ENCODE peak calls at places on chromosomes 4 and X, in four cellular contexts. K is SK-N-SH, E is K562, O is GM12878. I is an unnamed sample.

GRCh38 chrX:72621619-72622485 is 49.2 kb upstream of the HDAC8 start:
- DNase-seq in K (no peak), E (no peak), O (peak), I (no peak)

GRCh38 chrX:111719426-111720210 is 38.6 kb downstream of the ALG13 start:
- DNase-seq in K (peak), E (no peak), O (no peak), I (no peak)

GRCh38 chr4:5973486-5974220 is 44.6 kb downstream of the C4orf50 start:
- DNase-seq in K (no peak), E (no peak), O (no peak), I (no peak)

GRCh38 chr4:124459922-124460301 is 252.6 kb downstream of the ANKRD50 start:
- DNase-seq in K (no peak), E (no peak), O (no peak), I (no peak)

GRCh38 chr4:38190717-38191178 is 230.6 kb downstream of the PTTG2 start:
- DNase-seq in K (peak), E (no peak), O (no peak), I (no peak)

GRCh38 chr4:4772534-4772933 is 86.9 kb upstream of the MSX1 start:
- DNase-seq in K (no peak), E (no peak), O (no peak), I (no peak)

GRCh38 chr4:6468376-6468775 is 4.0 kb downstream of the PPP2R2C start:
- DNase-seq in K (no peak), E (no peak), O (no peak), I (no peak)

GRCh38 chr4:153222790-153223417 is 18.7 kb downstream of the TRIM2 start:
- DNase-seq in K (peak), E (peak), O (no peak), I (peak)

GRCh38 chr4:119103263-119103662 is 32.4 kb upstream of the MYOZ2 start:
- DNase-seq in K (no peak), E (peak), O (no peak), I (no peak)

GRCh38 chrX:132030264-132030663 is 7.2 kb downstream of the STK26 start:
- DNase-seq in K (no peak), E (no peak), O (no peak), I (no peak)

GRCh38 chr4:65893311-65893710 is 223.0 kb upstream of the EPHA5 start:
- DNase-seq in K (no peak), E (no peak), O (no peak), I (no peak)

GRCh38 chrX:40780123-40780522 is 44.8 kb upstream of the MED14 start:
- DNase-seq in K (no peak), E (no peak), O (no peak), I (no peak)

GRCh38 chr4:3323071-3323481 is 30.3 kb downstream of the RGS12 start:
- DNase-seq in K (no peak), E (no peak), O (no peak), I (no peak)

GRCh38 chrX:97308161-97308560 is 424.5 kb downstream of the RPA4 start:
- DNase-seq in K (no peak), E (no peak), O (no peak), I (no peak)

GRCh38 chr4:7076694-7077082 is 8.8 kb upstream of the GRPEL1 start:
- DNase-seq in K (no peak), E (no peak), O (no peak), I (no peak)

GRCh38 chr4:13302876-13303275 is 181.3 kb downstream of the RAB28 start:
- DNase-seq in K (no peak), E (no peak), O (no peak), I (no peak)

GRCh38 chr4:66372706-66373105 is 702.4 kb upstream of the EPHA5 start:
- DNase-seq in K (no peak), E (no peak), O (no peak), I (no peak)

GRCh38 chr4:15729910-15730533 is 27.2 kb downstream of the BST1 start:
- DNase-seq in K (peak), E (peak), O (peak), I (no peak)

GRCh38 chrX:155262970-155263754 is 1.1 kb downstream of the RAB39B start:
- DNase-seq in K (no peak), E (no peak), O (no peak), I (no peak)

GRCh38 chr4:15953625-15954024 is 9.3 kb downstream of the FGFBP2 start:
- DNase-seq in K (no peak), E (no peak), O (peak), I (no peak)

GRCh38 chr4:114547340-114548134 is 51.1 kb upstream of the UGT8 start:
- DNase-seq in K (no peak), E (no peak), O (no peak), I (no peak)

GRCh38 chr4:165874072-165874798 is 1.2 kb downstream of the TLL1 start:
- DNase-seq in K (peak), E (no peak), O (no peak), I (peak)

GRCh38 chr4:98720871-98721480 is 62.6 kb upstream of the TSPAN5 start:
- DNase-seq in K (no peak), E (no peak), O (no peak), I (no peak)

GRCh38 chr4:11698846-11699590 is 270.3 kb upstream of the HS3ST1 start:
- DNase-seq in K (no peak), E (no peak), O (no peak), I (no peak)

GRCh38 chr4:141375855-141376254 is 155.2 kb downstream of the ZNF330 start:
- DNase-seq in K (peak), E (no peak), O (no peak), I (no peak)

GRCh38 chrX:56766554-56767412 is 37.7 kb downstream of the NBDY start:
- DNase-seq in K (peak), E (no peak), O (no peak), I (no peak)

GRCh38 chr4:80466618-80467017 is 131.1 kb downstream of the CFAP299 start:
- DNase-seq in K (no peak), E (no peak), O (no peak), I (no peak)

GRCh38 chrX:40090050-40090804 is 7.5 kb downstream of the BCOR start:
- DNase-seq in K (peak), E (peak), O (no peak), I (no peak)

GRCh38 chrX:70254063-70254400 is 6.0 kb downstream of the P2RY4 start:
- DNase-seq in K (no peak), E (no peak), O (no peak), I (no peak)

GRCh38 chr4:139392797-139393196 is 61.1 kb upstream of the RAB33B start:
- DNase-seq in K (no peak), E (no peak), O (no peak), I (no peak)

GRCh38 chrX:108090474-108091265 is 672 bp downstream of the PSMD10 start:
- DNase-seq in K (no peak), E (peak), O (no peak), I (no peak)

GRCh38 chr4:181528570-181529184 is 714.5 kb upstream of the TENM3 start:
- DNase-seq in K (peak), E (peak), O (peak), I (peak)

GRCh38 chr4:40471923-40472322 is 136.8 kb downstream of the CHRNA9 start:
- DNase-seq in K (no peak), E (no peak), O (no peak), I (no peak)

GRCh38 chrX:20139966-20140365 is 1.7 kb downstream of the EIF1AX start:
- DNase-seq in K (no peak), E (no peak), O (no peak), I (no peak)

GRCh38 chr4:18695733-18696527 is 674.4 kb upstream of the LCORL start:
- DNase-seq in K (no peak), E (peak), O (no peak), I (peak)

DNA sequence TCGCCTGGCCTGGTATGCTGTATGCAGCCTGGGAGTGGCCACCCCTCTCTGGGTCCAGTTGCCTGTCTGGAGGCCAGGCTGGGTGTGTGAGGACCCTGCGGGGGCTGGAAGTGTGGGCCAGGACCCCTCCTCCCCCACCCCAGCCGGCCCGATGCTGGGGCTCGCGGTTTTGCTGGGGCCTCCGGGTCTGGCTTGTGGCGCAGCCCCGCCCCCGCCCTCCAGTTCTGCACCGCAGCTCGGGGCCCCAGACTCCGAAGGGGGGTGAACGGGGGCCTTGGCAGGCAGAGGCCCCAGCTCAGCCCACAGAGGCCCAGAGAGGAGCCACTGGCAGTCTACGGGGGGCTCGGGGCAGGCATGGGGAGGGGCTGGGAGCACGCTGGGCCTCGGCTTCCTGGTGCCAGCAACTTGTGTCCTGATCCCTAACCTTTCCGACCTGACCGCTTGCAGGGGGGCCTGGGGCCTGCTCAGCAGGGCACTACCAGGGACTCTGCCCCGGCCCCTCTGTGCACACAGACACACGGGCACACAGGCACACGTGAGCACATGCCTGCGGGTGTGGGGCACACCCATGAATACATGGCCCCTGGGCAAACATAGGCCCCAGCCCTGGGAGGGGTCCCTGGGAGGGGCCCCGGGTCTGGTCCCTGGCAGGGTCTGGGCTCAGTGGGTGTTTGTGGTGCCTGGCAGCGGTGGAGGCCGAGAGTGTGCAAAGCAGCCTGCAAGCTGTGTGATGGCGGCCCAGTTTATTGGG is 21.4 kb upstream of the FGFR3 start:
- DNase-seq in K (no peak), E (no peak), O (no peak), I (no peak)
- TF ChIP-seq USF1 in K (no peak), E (no peak), O (no peak), I (no peak)

DNA sequence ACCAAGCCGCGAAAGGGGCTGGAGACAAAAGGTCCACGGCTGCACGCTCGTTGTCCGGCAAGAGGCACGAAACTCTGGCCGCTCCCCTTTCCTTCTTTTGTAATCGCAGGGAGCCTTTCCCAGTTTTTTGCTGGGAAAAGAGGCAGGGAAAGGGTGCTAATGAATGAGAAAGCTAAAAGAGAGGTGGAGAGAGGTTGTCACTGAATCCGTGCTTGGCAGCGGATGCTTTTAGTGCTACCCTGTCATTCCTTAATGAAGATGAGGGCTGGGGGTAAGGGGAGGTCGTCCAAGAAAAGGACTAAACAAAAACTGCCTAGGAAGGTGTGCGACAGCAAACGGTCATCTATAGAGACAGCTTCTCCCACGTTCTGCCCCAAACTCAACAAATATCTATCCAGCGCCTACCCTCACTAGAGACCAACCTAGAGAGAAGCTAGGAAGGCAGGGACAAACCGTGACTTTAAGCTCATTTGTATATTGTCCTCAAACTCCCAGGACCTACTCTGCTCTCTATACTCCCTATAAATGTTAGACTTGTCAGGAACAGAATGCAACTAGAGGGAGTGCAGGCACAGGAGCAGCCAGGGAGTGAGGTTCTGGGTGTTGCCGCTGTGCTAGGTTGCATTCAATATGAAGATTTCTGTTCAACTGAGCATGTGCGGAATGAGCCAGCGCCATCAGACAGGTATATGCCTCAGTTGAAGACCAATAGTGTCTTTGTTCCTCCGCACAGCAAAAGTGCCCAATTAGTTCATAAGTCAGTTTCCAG is 755 bp upstream of the CASK start:
- DNase-seq in K (peak), E (peak), O (no peak), I (no peak)
- TF ChIP-seq USF2 in K (no peak), E (no peak), O (no peak), I (no peak)

DNA sequence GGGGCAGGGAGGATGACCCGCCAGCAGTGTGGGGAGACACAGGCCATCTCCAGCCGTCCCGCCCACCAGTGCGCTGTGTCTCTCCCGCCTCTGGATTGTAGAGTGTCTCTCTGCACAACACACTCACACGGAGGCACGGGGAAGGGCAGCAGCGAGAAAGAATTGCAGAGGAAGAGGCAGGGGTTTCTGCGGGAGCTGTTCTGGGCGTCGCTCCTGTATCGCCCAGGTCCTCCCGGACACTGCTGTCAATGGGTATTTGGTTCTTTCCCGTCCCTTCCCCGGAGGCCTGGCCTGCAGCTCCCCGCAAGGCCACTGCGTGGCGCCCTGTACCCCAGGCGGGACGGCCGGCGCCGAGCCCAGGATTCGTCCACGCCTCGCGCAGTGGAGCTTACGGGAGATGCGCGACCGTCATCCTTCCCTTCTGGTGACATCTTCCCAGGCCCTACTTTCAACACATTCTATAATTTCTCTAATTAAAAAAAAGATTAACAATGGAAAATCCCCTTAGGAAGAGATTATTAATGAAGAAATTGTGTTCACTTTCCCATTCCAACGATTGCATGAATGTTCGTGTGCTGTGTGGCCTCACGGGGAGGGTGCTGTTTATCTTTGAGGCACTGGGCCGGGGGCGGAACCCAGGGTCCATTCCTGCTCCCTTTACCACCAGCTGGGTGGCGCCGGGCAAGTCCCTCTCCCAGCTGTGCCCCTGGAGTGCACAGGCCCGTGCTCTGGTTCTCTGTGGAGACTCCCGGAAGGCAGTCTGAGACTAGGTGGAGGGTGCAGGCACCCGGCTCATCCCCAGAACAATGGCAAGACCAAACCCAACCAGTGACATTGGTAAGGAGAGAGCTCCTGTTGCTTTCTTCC is 95.7 kb downstream of the CPZ start:
- DNase-seq in K (peak), E (peak), O (no peak), I (peak)
- TF ChIP-seq USF1 in K (no peak), E (no peak), O (no peak), I (no peak)

GRCh38 chr4:123350191-123350544 is 46.4 kb upstream of the SPRY1 start:
- DNase-seq in K (no peak), E (peak), O (no peak), I (peak)
- TF ChIP-seq USF2 in K (no peak), E (no peak), O (no peak), I (no peak)

DNA sequence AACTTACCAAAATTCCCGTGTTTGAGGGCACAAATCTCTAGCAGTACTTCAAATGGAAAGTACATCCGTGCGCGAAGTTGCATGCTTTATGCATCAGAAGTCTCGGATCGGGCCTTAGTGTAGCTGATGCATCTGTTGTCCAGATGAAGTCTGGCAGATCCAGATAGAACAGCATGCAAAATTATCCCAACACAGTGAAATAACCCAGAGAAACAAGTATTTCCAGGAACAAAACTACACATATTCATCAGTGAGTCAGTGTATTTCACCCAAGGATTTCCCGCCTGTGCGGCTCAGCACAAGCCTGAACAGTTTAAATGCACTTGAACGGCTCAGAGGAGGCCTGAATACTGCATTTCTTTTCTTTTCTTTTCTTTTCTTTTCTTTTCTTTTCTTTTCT is 27.4 kb upstream of the CLDN24 start:
- DNase-seq in K (no peak), E (peak), O (no peak), I (no peak)
- TF ChIP-seq USF1 in K (no peak), E (no peak), O (no peak), I (no peak)

GRCh38 chr4:158599150-158599549 is 72.5 kb downstream of the C4orf46 start:
- DNase-seq in K (no peak), E (no peak), O (no peak), I (no peak)
- TF ChIP-seq USF2 in K (no peak), E (no peak), O (no peak), I (no peak)

GRCh38 chrX:136128743-136129142 is 18.6 kb upstream of the FHL1 start:
- DNase-seq in K (no peak), E (no peak), O (no peak), I (no peak)

GRCh38 chrX:136126371-136126770 is 21.0 kb upstream of the FHL1 start:
- DNase-seq in K (no peak), E (no peak), O (no peak), I (no peak)

GRCh38 chrX:136126892-136127406 is 20.4 kb upstream of the FHL1 start:
- DNase-seq in K (peak), E (no peak), O (no peak), I (no peak)

GRCh38 chrX:136130931-136131843 is 16.1 kb upstream of the FHL1 start:
- DNase-seq in K (no peak), E (peak), O (no peak), I (no peak)
- TF ChIP-seq USF1 in K (no peak), E (no peak), O (no peak), I (no peak)

GRCh38 chr4:150217192-150217591 is 138.9 kb downstream of the DCLK2 start:
- DNase-seq in K (no peak), E (peak), O (no peak), I (no peak)
- TF ChIP-seq USF2 in K (no peak), E (no peak), O (no peak), I (no peak)

GRCh38 chrX:133726642-133727041 is 258.8 kb downstream of the GPC3 start:
- DNase-seq in K (no peak), E (no peak), O (no peak), I (no peak)
- TF ChIP-seq USF1 in K (no peak), E (no peak), O (no peak), I (no peak)